ENCODE peak calls at places on chromosome 11, in four cellular contexts. One of them, this sample, is unnamed.

GRCh38 chr11:31060880-31061279 is 308.7 kb downstream of the DCDC1 start:
- DNase-seq in Peyer's patch: no peak
- DNase-seq in AG04450: no peak
- DNase-seq in OCI-LY7: no peak
- DNase-seq in this sample: no peak

GRCh38 chr11:120244476-120244875 is 4.5 kb downstream of the POU2F3 start:
- DNase-seq in OCI-LY7: no peak
- DNase-seq in Peyer's patch: no peak
- DNase-seq in AG04450: no peak
- DNase-seq in this sample: no peak

GRCh38 chr11:56197367-56197766 is 20.9 kb downstream of the OR5J2 start:
- DNase-seq in AG04450: no peak
- DNase-seq in Peyer's patch: no peak
- DNase-seq in OCI-LY7: no peak
- DNase-seq in this sample: no peak

GRCh38 chr11:82547163-82547560 is 186.5 kb downstream of the FAM181B start:
- DNase-seq in Peyer's patch: no peak
- DNase-seq in AG04450: no peak
- DNase-seq in OCI-LY7: no peak
- DNase-seq in this sample: no peak

GRCh38 chr11:827146-827860 is 416 bp upstream of the CRACR2B start:
- DNase-seq in Peyer's patch: peak
- DNase-seq in AG04450: no peak
- DNase-seq in OCI-LY7: peak
- DNase-seq in this sample: no peak

GRCh38 chr11:10349806-10350205 is 44.9 kb downstream of the ADM start:
- DNase-seq in Peyer's patch: no peak
- DNase-seq in OCI-LY7: no peak
- DNase-seq in AG04450: no peak
- DNase-seq in this sample: no peak

GRCh38 chr11:111207213-111207612 is 38.3 kb upstream of the POU2AF2 start:
- DNase-seq in Peyer's patch: no peak
- DNase-seq in OCI-LY7: no peak
- DNase-seq in AG04450: no peak
- DNase-seq in this sample: no peak

GRCh38 chr11:74000307-74000630 is 8.6 kb downstream of the UCP3 start:
- DNase-seq in Peyer's patch: no peak
- DNase-seq in OCI-LY7: no peak
- DNase-seq in AG04450: no peak
- DNase-seq in this sample: no peak

GRCh38 chr11:104570088-104570701 is 328.1 kb downstream of the CASP12 start:
- DNase-seq in Peyer's patch: no peak
- DNase-seq in OCI-LY7: no peak
- DNase-seq in AG04450: no peak
- DNase-seq in this sample: no peak

GRCh38 chr11:92781151-92781550 is 188.3 kb upstream of the MTNR1B start:
- DNase-seq in AG04450: no peak
- DNase-seq in OCI-LY7: no peak
- DNase-seq in Peyer's patch: no peak
- DNase-seq in this sample: no peak

GRCh38 chr11:94120946-94121345 is 7.7 kb upstream of the PANX1 start:
- DNase-seq in AG04450: peak
- DNase-seq in Peyer's patch: no peak
- DNase-seq in OCI-LY7: no peak
- DNase-seq in this sample: no peak

GRCh38 chr11:57155838-57156583 is 25.7 kb upstream of the LRRC55 start:
- DNase-seq in OCI-LY7: no peak
- DNase-seq in Peyer's patch: no peak
- DNase-seq in AG04450: no peak
- DNase-seq in this sample: no peak

GRCh38 chr11:20873054-20873453 is 203.7 kb downstream of the NELL1 start:
- DNase-seq in AG04450: no peak
- DNase-seq in Peyer's patch: no peak
- DNase-seq in OCI-LY7: peak
- DNase-seq in this sample: peak

GRCh38 chr11:10878408-10879214 is 20.8 kb upstream of the ZBED5 start:
- DNase-seq in AG04450: peak
- DNase-seq in OCI-LY7: peak
- DNase-seq in Peyer's patch: no peak
- DNase-seq in this sample: peak

GRCh38 chr11:96203567-96204365 is 139.2 kb downstream of the MAML2 start:
- DNase-seq in OCI-LY7: no peak
- DNase-seq in Peyer's patch: no peak
- DNase-seq in AG04450: no peak
- DNase-seq in this sample: no peak

GRCh38 chr11:8371516-8371884 is 107.8 kb upstream of the LMO1 start:
- DNase-seq in OCI-LY7: no peak
- DNase-seq in AG04450: no peak
- DNase-seq in Peyer's patch: no peak
- DNase-seq in this sample: no peak

GRCh38 chr11:689630-690029 is 5.4 kb downstream of the DEAF1 start:
- DNase-seq in AG04450: no peak
- DNase-seq in Peyer's patch: no peak
- DNase-seq in OCI-LY7: no peak
- DNase-seq in this sample: no peak

GRCh38 chr11:122751298-122752070 is 86.8 kb upstream of the CRTAM start:
- DNase-seq in OCI-LY7: no peak
- DNase-seq in Peyer's patch: no peak
- DNase-seq in AG04450: no peak
- DNase-seq in this sample: no peak

GRCh38 chr11:62716816-62717215 is 9.3 kb downstream of the GNG3 start:
- DNase-seq in Peyer's patch: no peak
- DNase-seq in OCI-LY7: no peak
- DNase-seq in AG04450: no peak
- DNase-seq in this sample: no peak

GRCh38 chr11:124440608-124441007 is 4.9 kb downstream of the OR8B8 start:
- DNase-seq in OCI-LY7: no peak
- DNase-seq in AG04450: no peak
- DNase-seq in Peyer's patch: no peak
- DNase-seq in this sample: no peak

GRCh38 chr11:79119491-79120284 is 321.1 kb downstream of the TENM4 start:
- DNase-seq in AG04450: no peak
- DNase-seq in OCI-LY7: no peak
- DNase-seq in Peyer's patch: no peak
- DNase-seq in this sample: no peak

GRCh38 chr11:110432713-110433392 is 3.1 kb downstream of the FDX1 start:
- DNase-seq in AG04450: no peak
- DNase-seq in OCI-LY7: no peak
- DNase-seq in Peyer's patch: no peak
- DNase-seq in this sample: no peak

GRCh38 chr11:120329556-120329955 is 4.5 kb downstream of the TLCD5 start:
- DNase-seq in OCI-LY7: no peak
- DNase-seq in AG04450: no peak
- DNase-seq in Peyer's patch: no peak
- DNase-seq in this sample: no peak

GRCh38 chr11:122183933-122184332 is 67.9 kb upstream of the BLID start:
- DNase-seq in OCI-LY7: no peak
- DNase-seq in Peyer's patch: no peak
- DNase-seq in AG04450: no peak
- DNase-seq in this sample: no peak

GRCh38 chr11:116342148-116342547 is 430.6 kb downstream of the BUD13 start:
- DNase-seq in AG04450: no peak
- DNase-seq in Peyer's patch: no peak
- DNase-seq in OCI-LY7: no peak
- DNase-seq in this sample: no peak

GRCh38 chr11:12205330-12205729 is 94.9 kb downstream of the MICAL2 start:
- DNase-seq in AG04450: no peak
- DNase-seq in Peyer's patch: no peak
- DNase-seq in OCI-LY7: no peak
- DNase-seq in this sample: no peak

GRCh38 chr11:67303132-67303988 is at the start of gene SSH3:
- DNase-seq in OCI-LY7: no peak
- DNase-seq in Peyer's patch: peak
- DNase-seq in AG04450: no peak
- DNase-seq in this sample: no peak

GRCh38 chr11:62830904-62831519 is 839 bp downstream of the STX5 start:
- DNase-seq in Peyer's patch: peak
- DNase-seq in OCI-LY7: peak
- DNase-seq in AG04450: no peak
- DNase-seq in this sample: no peak

GRCh38 chr11:18144243-18144642 is 11.9 kb downstream of the MRGPRX3 start:
- DNase-seq in OCI-LY7: no peak
- DNase-seq in Peyer's patch: no peak
- DNase-seq in AG04450: no peak
- DNase-seq in this sample: no peak

GRCh38 chr11:124198852-124199389 is 15.8 kb downstream of the OR10D3 start:
- DNase-seq in AG04450: no peak
- DNase-seq in Peyer's patch: no peak
- DNase-seq in OCI-LY7: no peak
- DNase-seq in this sample: no peak

GRCh38 chr11:65014146-65014960 is at the start of gene ARL2:
- DNase-seq in Peyer's patch: peak
- DNase-seq in AG04450: no peak
- DNase-seq in OCI-LY7: no peak
- DNase-seq in this sample: no peak

GRCh38 chr11:87972133-87972532 is 203.1 kb downstream of the RAB38 start:
- DNase-seq in OCI-LY7: peak
- DNase-seq in AG04450: no peak
- DNase-seq in Peyer's patch: no peak
- DNase-seq in this sample: no peak

GRCh38 chr11:94185387-94186084 is 56.9 kb downstream of the PANX1 start:
- DNase-seq in AG04450: peak
- DNase-seq in Peyer's patch: no peak
- DNase-seq in OCI-LY7: no peak
- DNase-seq in this sample: no peak

GRCh38 chr11:17259931-17260499 is 16.5 kb upstream of the NUCB2 start:
- DNase-seq in Peyer's patch: no peak
- DNase-seq in AG04450: no peak
- DNase-seq in OCI-LY7: no peak
- DNase-seq in this sample: no peak

GRCh38 chr11:2901854-2902783 is 16.5 kb upstream of the CDKN1C start:
- DNase-seq in AG04450: peak
- DNase-seq in OCI-LY7: peak
- DNase-seq in Peyer's patch: peak
- DNase-seq in this sample: peak

GRCh38 chr11:2904153-2905052 is 18.8 kb upstream of the CDKN1C start:
- DNase-seq in Peyer's patch: peak
- DNase-seq in AG04450: no peak
- DNase-seq in OCI-LY7: no peak
- DNase-seq in this sample: no peak

GRCh38 chr11:2901196-2901796 is 15.7 kb upstream of the CDKN1C start:
- DNase-seq in Peyer's patch: no peak
- DNase-seq in AG04450: no peak
- DNase-seq in OCI-LY7: no peak
- DNase-seq in this sample: no peak

GRCh38 chr11:2902784-2903671 is 17.5 kb upstream of the CDKN1C start:
- DNase-seq in Peyer's patch: peak
- DNase-seq in AG04450: no peak
- DNase-seq in OCI-LY7: no peak
- DNase-seq in this sample: no peak

GRCh38 chr11:2903672-2904011 is 18.1 kb upstream of the CDKN1C start:
- DNase-seq in AG04450: no peak
- DNase-seq in Peyer's patch: peak
- DNase-seq in OCI-LY7: no peak
- DNase-seq in this sample: no peak
- H3K4me3 ChIP-seq in AG04450: no peak
- H3K4me3 ChIP-seq in Peyer's patch: no peak
- H3K4me3 ChIP-seq in OCI-LY7: no peak
- H3K4me3 ChIP-seq in this sample: no peak

GRCh38 chr11:69819109-69819490 is at the start of gene FGF3:
- DNase-seq in Peyer's patch: no peak
- DNase-seq in OCI-LY7: no peak
- DNase-seq in AG04450: no peak
- DNase-seq in this sample: no peak
- H3K4me3 ChIP-seq in Peyer's patch: no peak
- H3K4me3 ChIP-seq in OCI-LY7: no peak
- H3K4me3 ChIP-seq in AG04450: no peak
- H3K4me3 ChIP-seq in this sample: no peak

DNA sequence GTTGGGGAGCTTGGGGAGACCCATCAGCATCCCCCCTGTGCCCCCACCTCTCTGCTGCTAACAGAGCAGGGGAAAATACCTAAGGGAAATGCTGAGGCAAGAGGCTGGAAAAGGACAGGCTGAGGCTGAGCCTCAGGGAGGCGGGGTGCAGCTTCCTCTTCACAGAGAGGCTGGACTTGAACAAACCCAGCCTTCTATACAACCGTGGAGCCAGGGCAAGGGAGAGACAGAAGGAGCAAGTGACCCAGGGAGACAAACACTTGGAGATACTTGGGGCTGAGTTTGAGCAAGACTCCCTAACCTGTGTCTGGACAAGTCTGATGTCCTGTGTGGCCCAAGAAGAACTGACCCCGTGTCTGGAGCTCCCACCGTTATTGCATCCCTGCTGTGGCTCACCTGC is at the start of gene SLCO2B1:
- DNase-seq in OCI-LY7: no peak
- DNase-seq in Peyer's patch: peak
- DNase-seq in AG04450: no peak
- DNase-seq in this sample: no peak
- H3K4me3 ChIP-seq in OCI-LY7: no peak
- H3K4me3 ChIP-seq in Peyer's patch: peak
- H3K4me3 ChIP-seq in AG04450: no peak
- H3K4me3 ChIP-seq in this sample: no peak

GRCh38 chr11:85974126-85974525 is 94.8 kb downstream of the PICALM start:
- DNase-seq in OCI-LY7: no peak
- DNase-seq in AG04450: no peak
- DNase-seq in Peyer's patch: no peak
- DNase-seq in this sample: no peak

GRCh38 chr11:85976525-85976924 is 92.4 kb downstream of the PICALM start:
- DNase-seq in AG04450: no peak
- DNase-seq in OCI-LY7: no peak
- DNase-seq in Peyer's patch: no peak
- DNase-seq in this sample: no peak

DNA sequence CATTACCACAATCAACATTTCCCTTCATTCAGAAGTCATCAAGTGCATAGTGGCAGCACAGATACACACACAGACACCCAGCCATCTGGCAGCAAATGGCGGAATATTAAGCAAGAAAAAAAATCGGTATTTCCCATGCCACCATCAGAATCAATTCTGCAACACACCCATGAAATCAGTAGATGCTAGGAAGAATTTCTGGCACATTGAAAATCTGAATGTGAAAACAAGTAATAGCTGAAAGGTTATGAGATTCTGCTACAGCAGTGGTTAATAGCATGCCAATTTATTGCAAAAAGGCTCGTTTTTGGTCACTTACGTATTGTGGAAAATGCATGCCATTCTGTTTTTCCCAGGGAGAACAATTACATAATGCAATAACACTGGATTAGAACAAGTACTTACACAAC is 91.1 kb downstream of the PICALM start:
- DNase-seq in Peyer's patch: no peak
- DNase-seq in AG04450: no peak
- DNase-seq in OCI-LY7: no peak
- DNase-seq in this sample: no peak
- H3K4me3 ChIP-seq in Peyer's patch: no peak
- H3K4me3 ChIP-seq in AG04450: no peak
- H3K4me3 ChIP-seq in OCI-LY7: no peak
- H3K4me3 ChIP-seq in this sample: no peak

This sample was measured in Jurkat, Clone E6-1.